ENCODE peak calls at places on chromosome 21, in eight cellular contexts. Q is NCI-H1092 treated with DMSO at 0.1 percent for 48 hours; Z is body of pancreas; L is effector memory CD4-positive, alpha-beta T cell; A is T-helper 17 cell; O is C1 segment of cervical spinal cord; U is A549; F is omental fat pad. Y is an unnamed sample.

GRCh38 chr21:18245493-18245967 is 897 bp downstream of the CHODL start:
- DNase-seq in Q (peak; percentile 58), Z (no peak), L (no peak), A (no peak), O (no peak), U (no peak), F (no peak), Y (peak; percentile 16)

GRCh38 chr21:16279658-16280581 is 550.1 kb downstream of the USP25 start:
- DNase-seq in Q (no peak), Z (peak; percentile 9), L (no peak), A (no peak), O (peak; percentile 58), U (no peak), F (no peak), Y (peak; percentile 33)

GRCh38 chr21:43842742-43843141 is 22.3 kb upstream of the AGPAT3 start:
- DNase-seq in Q (no peak), Z (no peak), L (no peak), A (no peak), O (no peak), U (no peak), F (no peak), Y (no peak)

GRCh38 chr21:45228171-45228641 is 59.5 kb downstream of the POFUT2 start:
- DNase-seq in Q (no peak), Z (no peak), L (peak; percentile 49), A (no peak), O (no peak), U (no peak), F (no peak), Y (peak; percentile 69)

GRCh38 chr21:45405271-45405818 is 380 bp downstream of the COL18A1 start:
- DNase-seq in Q (no peak), Z (peak; percentile 41), L (no peak), A (no peak), O (no peak), U (peak; percentile 43), F (no peak), Y (peak; percentile 69)

GRCh38 chr21:42233067-42233981 is 14.4 kb downstream of the ABCG1 start:
- DNase-seq in Q (peak; percentile 41), Z (peak; percentile 60), L (peak; percentile 80), A (peak; percentile 71), O (peak; percentile 41), U (no peak), F (no peak), Y (peak; percentile 74)

GRCh38 chr21:42672699-42673458 is 19.5 kb downstream of the PDE9A start:
- DNase-seq in Q (no peak), Z (no peak), L (no peak), A (no peak), O (no peak), U (no peak), F (no peak), Y (peak; percentile 71)

GRCh38 chr21:36113647-36114428 is 21.0 kb upstream of the CBR3 start:
- DNase-seq in Q (peak; percentile 49), Z (peak; percentile 49), L (peak; percentile 68), A (peak; percentile 52), O (no peak), U (no peak), F (no peak), Y (no peak)

GRCh38 chr21:37534431-37534830 is 167.9 kb downstream of the DYRK1A start:
- DNase-seq in Q (no peak), Z (no peak), L (no peak), A (no peak), O (no peak), U (no peak), F (no peak), Y (no peak)

GRCh38 chr21:35366348-35367085 is 317.4 kb upstream of the RUNX1 start:
- DNase-seq in Q (peak; percentile 62), Z (no peak), L (no peak), A (no peak), O (no peak), U (no peak), F (no peak), Y (peak; percentile 45)

GRCh38 chr21:41802185-41802584 is 35.3 kb upstream of the RIPK4 start:
- DNase-seq in Q (no peak), Z (no peak), L (no peak), A (no peak), O (no peak), U (no peak), F (no peak), Y (no peak)

GRCh38 chr21:22743085-22743484 is 1744.9 kb downstream of the NCAM2 start:
- DNase-seq in Q (no peak), Z (no peak), L (no peak), A (no peak), O (no peak), U (no peak), F (no peak), Y (no peak)

GRCh38 chr21:37915941-37916794 is at the start of gene KCNJ6:
- DNase-seq in Q (peak; percentile 83), Z (peak; percentile 56), L (no peak), A (no peak), O (no peak), U (peak; percentile 46), F (no peak), Y (peak; percentile 80)

GRCh38 chr21:39575778-39576177 is 37.0 kb upstream of the B3GALT5 start:
- DNase-seq in Q (no peak), Z (no peak), L (no peak), A (no peak), O (no peak), U (no peak), F (no peak), Y (no peak)

GRCh38 chr21:35051287-35051818 is 2.3 kb upstream of the RUNX1 start:
- DNase-seq in Q (no peak), Z (peak; percentile 87), L (peak; percentile 75), A (peak; percentile 62), O (peak; percentile 48), U (peak; percentile 43), F (no peak), Y (peak; percentile 87)

GRCh38 chr21:38597436-38597835 is 99.2 kb upstream of the ERG start:
- DNase-seq in Q (no peak), Z (no peak), L (no peak), A (no peak), O (no peak), U (no peak), F (no peak), Y (no peak)

GRCh38 chr21:41133896-41134522 is 34.0 kb upstream of the BACE2 start:
- DNase-seq in Q (peak; percentile 46), Z (no peak), L (no peak), A (no peak), O (no peak), U (peak; percentile 47), F (no peak), Y (peak; percentile 51)

GRCh38 chr21:34891610-34891943 is 157.5 kb downstream of the RUNX1 start:
- DNase-seq in Q (no peak), Z (no peak), L (no peak), A (no peak), O (no peak), U (no peak), F (no peak), Y (no peak)

GRCh38 chr21:33657124-33657842 is 15.0 kb downstream of the ITSN1 start:
- DNase-seq in Q (no peak), Z (no peak), L (no peak), A (no peak), O (no peak), U (no peak), F (no peak), Y (no peak)